ENCODE peak calls at places on chromosomes 2 and 18, in eight cellular contexts. One of them, this sample, is unnamed.
A peak's percentile ranks its signal among the peaks of the same experiment; 100 is the strongest.

GRCh38 chr18:35610089-35610488 is 28.5 kb downstream of the GALNT1 start:
- DNase-seq in upper lobe of left lung: no peak
- DNase-seq in esophagus muscularis mucosa: no peak
- DNase-seq in spleen: no peak
- DNase-seq in suprapubic skin: no peak
- DNase-seq in transverse colon: peak; percentile 38
- DNase-seq in HCT116: no peak
- DNase-seq in endothelial cell of umbilical vein: no peak
- DNase-seq in this sample: no peak

GRCh38 chr2:177165731-177166711 is 46.6 kb upstream of the HNRNPA3 start:
- DNase-seq in upper lobe of left lung: no peak
- DNase-seq in esophagus muscularis mucosa: no peak
- DNase-seq in spleen: no peak
- DNase-seq in suprapubic skin: no peak
- DNase-seq in transverse colon: peak; percentile 22
- DNase-seq in HCT116: no peak
- DNase-seq in endothelial cell of umbilical vein: peak; percentile 80
- DNase-seq in this sample: no peak

GRCh38 chr18:24672165-24672950 is 211.9 kb downstream of the HRH4 start:
- DNase-seq in upper lobe of left lung: no peak
- DNase-seq in esophagus muscularis mucosa: peak; percentile 42
- DNase-seq in spleen: no peak
- DNase-seq in suprapubic skin: no peak
- DNase-seq in transverse colon: no peak
- DNase-seq in HCT116: no peak
- DNase-seq in endothelial cell of umbilical vein: no peak
- DNase-seq in this sample: no peak

GRCh38 chr18:74331404-74331803 is 15.8 kb downstream of the C18orf63 start:
- DNase-seq in upper lobe of left lung: no peak
- DNase-seq in esophagus muscularis mucosa: no peak
- DNase-seq in spleen: no peak
- DNase-seq in suprapubic skin: no peak
- DNase-seq in transverse colon: no peak
- DNase-seq in HCT116: peak; percentile 18
- DNase-seq in endothelial cell of umbilical vein: no peak
- DNase-seq in this sample: no peak

GRCh38 chr2:29397743-29398142 is 282.5 kb downstream of the CLIP4 start:
- DNase-seq in upper lobe of left lung: no peak
- DNase-seq in esophagus muscularis mucosa: no peak
- DNase-seq in spleen: no peak
- DNase-seq in suprapubic skin: no peak
- DNase-seq in transverse colon: no peak
- DNase-seq in HCT116: no peak
- DNase-seq in endothelial cell of umbilical vein: no peak
- DNase-seq in this sample: no peak

GRCh38 chr2:176187306-176188217 is 906 bp upstream of the HOXD1 start:
- DNase-seq in upper lobe of left lung: no peak
- DNase-seq in esophagus muscularis mucosa: no peak
- DNase-seq in spleen: no peak
- DNase-seq in suprapubic skin: no peak
- DNase-seq in transverse colon: peak; percentile 38
- DNase-seq in HCT116: no peak
- DNase-seq in endothelial cell of umbilical vein: peak; percentile 68
- DNase-seq in this sample: no peak

GRCh38 chr2:121634354-121635307 is 14.6 kb downstream of the CLASP1 start:
- DNase-seq in upper lobe of left lung: no peak
- DNase-seq in esophagus muscularis mucosa: no peak
- DNase-seq in spleen: no peak
- DNase-seq in suprapubic skin: no peak
- DNase-seq in transverse colon: no peak
- DNase-seq in HCT116: peak; percentile 24
- DNase-seq in endothelial cell of umbilical vein: peak; percentile 39
- DNase-seq in this sample: no peak

GRCh38 chr18:9919564-9920232 is 5.9 kb downstream of the VAPA start:
- DNase-seq in upper lobe of left lung: no peak
- DNase-seq in esophagus muscularis mucosa: no peak
- DNase-seq in spleen: no peak
- DNase-seq in suprapubic skin: no peak
- DNase-seq in transverse colon: no peak
- DNase-seq in HCT116: no peak
- DNase-seq in endothelial cell of umbilical vein: no peak
- DNase-seq in this sample: no peak

GRCh38 chr18:25044694-25045093 is 307.3 kb downstream of the ZNF521 start:
- DNase-seq in upper lobe of left lung: no peak
- DNase-seq in esophagus muscularis mucosa: no peak
- DNase-seq in spleen: no peak
- DNase-seq in suprapubic skin: no peak
- DNase-seq in transverse colon: no peak
- DNase-seq in HCT116: no peak
- DNase-seq in endothelial cell of umbilical vein: no peak
- DNase-seq in this sample: no peak

GRCh38 chr2:3223080-3223923 is 154.3 kb downstream of the EIPR1 start:
- DNase-seq in upper lobe of left lung: no peak
- DNase-seq in esophagus muscularis mucosa: no peak
- DNase-seq in spleen: no peak
- DNase-seq in suprapubic skin: no peak
- DNase-seq in transverse colon: no peak
- DNase-seq in HCT116: no peak
- DNase-seq in endothelial cell of umbilical vein: peak; percentile 23
- DNase-seq in this sample: no peak

GRCh38 chr2:20541305-20541640 is 94.4 kb downstream of the RHOB start:
- DNase-seq in upper lobe of left lung: no peak
- DNase-seq in esophagus muscularis mucosa: no peak
- DNase-seq in spleen: no peak
- DNase-seq in suprapubic skin: no peak
- DNase-seq in transverse colon: no peak
- DNase-seq in HCT116: no peak
- DNase-seq in endothelial cell of umbilical vein: no peak
- DNase-seq in this sample: no peak

GRCh38 chr2:29518010-29518409 is 402.8 kb downstream of the CLIP4 start:
- DNase-seq in upper lobe of left lung: no peak
- DNase-seq in esophagus muscularis mucosa: no peak
- DNase-seq in spleen: no peak
- DNase-seq in suprapubic skin: no peak
- DNase-seq in transverse colon: no peak
- DNase-seq in HCT116: no peak
- DNase-seq in endothelial cell of umbilical vein: no peak
- DNase-seq in this sample: no peak

GRCh38 chr2:137928547-137929503 is 35.4 kb upstream of the HNMT start:
- DNase-seq in upper lobe of left lung: no peak
- DNase-seq in esophagus muscularis mucosa: peak; percentile 29
- DNase-seq in spleen: no peak
- DNase-seq in suprapubic skin: no peak
- DNase-seq in transverse colon: no peak
- DNase-seq in HCT116: no peak
- DNase-seq in endothelial cell of umbilical vein: peak; percentile 46
- DNase-seq in this sample: no peak

GRCh38 chr2:62565309-62565908 is 59.4 kb upstream of the TMEM17 start:
- DNase-seq in upper lobe of left lung: no peak
- DNase-seq in esophagus muscularis mucosa: no peak
- DNase-seq in spleen: no peak
- DNase-seq in suprapubic skin: no peak
- DNase-seq in transverse colon: no peak
- DNase-seq in HCT116: no peak
- DNase-seq in endothelial cell of umbilical vein: no peak
- DNase-seq in this sample: no peak

GRCh38 chr2:27322301-27322765 is 564 bp downstream of the MPV17 start:
- DNase-seq in upper lobe of left lung: peak; percentile 70
- DNase-seq in esophagus muscularis mucosa: no peak
- DNase-seq in spleen: peak; percentile 83
- DNase-seq in suprapubic skin: no peak
- DNase-seq in transverse colon: peak; percentile 18
- DNase-seq in HCT116: no peak
- DNase-seq in endothelial cell of umbilical vein: no peak
- DNase-seq in this sample: no peak

GRCh38 chr2:96112501-96113366 is 3.6 kb downstream of the ADRA2B start:
- DNase-seq in upper lobe of left lung: no peak
- DNase-seq in esophagus muscularis mucosa: no peak
- DNase-seq in spleen: peak; percentile 41
- DNase-seq in suprapubic skin: no peak
- DNase-seq in transverse colon: no peak
- DNase-seq in HCT116: no peak
- DNase-seq in endothelial cell of umbilical vein: no peak
- DNase-seq in this sample: no peak

GRCh38 chr2:196291873-196292800 is 120.8 kb upstream of the STK17B start:
- DNase-seq in upper lobe of left lung: no peak
- DNase-seq in esophagus muscularis mucosa: no peak
- DNase-seq in spleen: no peak
- DNase-seq in suprapubic skin: no peak
- DNase-seq in transverse colon: no peak
- DNase-seq in HCT116: peak; percentile 75
- DNase-seq in endothelial cell of umbilical vein: no peak
- DNase-seq in this sample: no peak

GRCh38 chr18:8719192-8719591 is 13.8 kb downstream of the MTCL1 start:
- DNase-seq in upper lobe of left lung: no peak
- DNase-seq in esophagus muscularis mucosa: no peak
- DNase-seq in spleen: no peak
- DNase-seq in suprapubic skin: no peak
- DNase-seq in transverse colon: no peak
- DNase-seq in HCT116: no peak
- DNase-seq in endothelial cell of umbilical vein: no peak
- DNase-seq in this sample: no peak

GRCh38 chr2:64204006-64204632 is 59.9 kb upstream of the PELI1 start:
- DNase-seq in upper lobe of left lung: peak; percentile 36
- DNase-seq in esophagus muscularis mucosa: no peak
- DNase-seq in spleen: peak; percentile 85
- DNase-seq in suprapubic skin: peak; percentile 81
- DNase-seq in transverse colon: peak; percentile 25
- DNase-seq in HCT116: no peak
- DNase-seq in endothelial cell of umbilical vein: peak; percentile 62
- DNase-seq in this sample: peak; percentile 73
- TF ChIP-seq POLR2A in upper lobe of left lung: no peak
- TF ChIP-seq POLR2A in esophagus muscularis mucosa: no peak
- TF ChIP-seq POLR2A in spleen: no peak
- TF ChIP-seq POLR2A in suprapubic skin: no peak
- TF ChIP-seq POLR2A in transverse colon: no peak
- TF ChIP-seq POLR2A in HCT116: no peak
- TF ChIP-seq POLR2A in endothelial cell of umbilical vein: no peak
- TF ChIP-seq POLR2A in this sample: no peak

GRCh38 chr2:65069425-65069824 is 13.2 kb downstream of the CEP68 start:
- DNase-seq in upper lobe of left lung: no peak
- DNase-seq in esophagus muscularis mucosa: no peak
- DNase-seq in spleen: no peak
- DNase-seq in suprapubic skin: no peak
- DNase-seq in transverse colon: no peak
- DNase-seq in HCT116: no peak
- DNase-seq in endothelial cell of umbilical vein: no peak
- DNase-seq in this sample: no peak
- H3K4me1 ChIP-seq in upper lobe of left lung: peaks cover 40% of the 10 kb centered on the region
- H3K4me1 ChIP-seq in esophagus muscularis mucosa: peaks cover 84% of the 10 kb centered on the region
- H3K4me1 ChIP-seq in spleen: peaks cover 83% of the 10 kb centered on the region
- H3K4me1 ChIP-seq in suprapubic skin: peaks cover 72% of the 10 kb centered on the region
- H3K4me1 ChIP-seq in transverse colon: peaks cover 18% of the 10 kb centered on the region
- H3K4me1 ChIP-seq in HCT116: peaks cover 37% of the 10 kb centered on the region
- H3K4me1 ChIP-seq in endothelial cell of umbilical vein: peaks cover 43% of the 10 kb centered on the region
- H3K4me1 ChIP-seq in this sample: peaks cover 75% of the 10 kb centered on the region

DNA sequence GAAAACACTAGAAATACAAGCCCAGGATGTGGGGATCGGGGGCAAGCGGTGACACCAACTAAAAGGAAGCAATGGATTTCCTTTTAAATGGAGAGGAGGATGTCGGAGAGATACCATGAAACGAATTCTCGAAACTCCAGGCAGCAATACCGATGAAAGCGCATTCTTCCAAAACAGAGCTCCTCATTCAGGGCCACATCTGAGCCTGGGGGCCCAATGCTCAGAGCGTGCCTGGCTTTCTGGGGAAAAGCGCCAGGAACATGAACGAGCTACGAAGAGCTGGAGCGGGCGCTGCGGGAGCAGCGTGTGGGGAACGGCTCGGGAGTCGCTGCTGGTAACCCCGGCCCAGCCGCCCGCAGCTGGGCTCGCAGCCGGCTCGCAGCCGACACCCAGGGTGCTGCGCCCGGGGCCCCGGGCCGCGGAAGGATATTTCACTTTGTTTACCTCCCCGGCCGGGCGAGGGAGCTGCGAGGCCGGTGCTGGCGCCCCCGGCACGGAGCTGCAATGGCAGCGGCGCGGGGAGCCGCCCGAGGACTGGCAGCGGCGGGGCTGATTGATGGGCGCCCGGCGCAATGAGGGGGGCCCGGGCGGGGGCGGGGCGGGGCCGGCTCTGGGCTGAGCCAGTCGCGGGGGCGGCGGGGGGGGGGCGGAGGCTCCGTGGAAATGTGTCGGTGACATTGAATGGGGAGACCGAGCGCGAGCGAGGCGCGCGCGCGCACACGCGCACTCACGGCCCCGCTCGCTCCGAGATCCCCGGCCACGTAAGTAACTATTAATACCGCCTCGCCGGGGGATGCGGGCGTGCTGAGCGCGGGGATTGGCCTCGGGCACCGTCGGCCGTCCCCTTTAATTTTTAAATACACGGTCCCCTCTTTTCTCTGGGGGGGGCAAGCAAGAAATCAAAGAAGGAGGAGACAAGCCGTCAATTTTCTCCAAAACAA is at the start of gene TRIB2:
- DNase-seq in upper lobe of left lung: peak; percentile 98
- DNase-seq in esophagus muscularis mucosa: peak; percentile 98
- DNase-seq in spleen: peak; percentile 97
- DNase-seq in suprapubic skin: peak; percentile 87
- DNase-seq in transverse colon: peak; percentile 84
- DNase-seq in HCT116: peak; percentile 61
- DNase-seq in endothelial cell of umbilical vein: peak; percentile 85
- DNase-seq in this sample: peak; percentile 92
- TF ChIP-seq POLR2AphosphoS5 in upper lobe of left lung: peak; percentile 74
- TF ChIP-seq POLR2AphosphoS5 in esophagus muscularis mucosa: peak; percentile 91
- TF ChIP-seq POLR2AphosphoS5 in spleen: peak; percentile 94
- TF ChIP-seq POLR2AphosphoS5 in suprapubic skin: no peak
- TF ChIP-seq POLR2AphosphoS5 in transverse colon: peak; percentile 70
- TF ChIP-seq POLR2AphosphoS5 in HCT116: peak; percentile 80
- TF ChIP-seq POLR2AphosphoS5 in endothelial cell of umbilical vein: peak; percentile 84
- TF ChIP-seq POLR2AphosphoS5 in this sample: peak; percentile 89

DNA sequence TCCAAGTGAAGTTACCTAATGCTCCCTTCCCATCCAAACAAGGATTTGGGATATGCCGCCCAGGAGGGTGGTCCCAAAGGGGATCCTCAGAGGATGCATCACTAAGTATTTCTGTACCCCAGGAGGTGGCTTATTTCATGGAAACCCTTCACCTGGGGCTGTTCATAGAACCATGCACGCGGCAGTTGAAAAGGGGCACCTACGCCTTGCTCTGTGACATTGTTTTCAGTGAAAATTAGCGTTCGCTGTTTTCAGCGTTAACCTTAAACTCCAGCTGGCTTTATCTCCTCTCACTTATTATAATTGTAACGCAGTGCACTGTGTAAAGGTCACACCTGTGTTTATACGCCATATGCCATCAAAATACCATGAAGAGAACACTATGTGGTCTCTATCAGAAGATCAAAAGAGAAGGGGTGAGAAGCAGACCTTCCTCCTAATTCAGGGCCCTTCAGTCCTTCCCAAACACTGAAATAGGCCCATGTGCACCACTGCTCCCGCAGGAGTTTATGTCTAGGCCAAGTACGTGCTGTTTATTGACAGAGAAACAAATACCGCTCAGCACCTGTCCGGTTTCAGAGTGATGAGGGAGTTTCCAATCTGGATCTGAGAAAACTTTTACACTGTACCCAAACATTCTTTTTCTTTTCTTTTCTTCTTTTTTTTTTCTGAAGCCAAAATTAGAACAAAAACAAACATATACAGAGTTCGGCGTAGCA is 162.1 kb downstream of the BCL2 start:
- DNase-seq in upper lobe of left lung: no peak
- DNase-seq in esophagus muscularis mucosa: no peak
- DNase-seq in spleen: no peak
- DNase-seq in suprapubic skin: no peak
- DNase-seq in transverse colon: peak; percentile 51
- DNase-seq in HCT116: no peak
- DNase-seq in endothelial cell of umbilical vein: no peak
- DNase-seq in this sample: no peak
- TF ChIP-seq POLR2A in upper lobe of left lung: no peak
- TF ChIP-seq POLR2A in esophagus muscularis mucosa: no peak
- TF ChIP-seq POLR2A in spleen: no peak
- TF ChIP-seq POLR2A in suprapubic skin: no peak
- TF ChIP-seq POLR2A in transverse colon: no peak
- TF ChIP-seq POLR2A in HCT116: no peak
- TF ChIP-seq POLR2A in endothelial cell of umbilical vein: no peak
- TF ChIP-seq POLR2A in this sample: no peak